ENCODE peak calls at places on chromosome 12, in four cellular contexts. One of them, this sample, is unnamed.

GRCh38 chr12:114974333-114974732 is 290.4 kb upstream of the TBX3 start:
- ATAC-seq in activated CD4-positive, alpha-beta T cell treated with anti-CD3 and anti-CD28 coated beads for 36 hours: no peak
- ATAC-seq in activated CD8-positive, alpha-beta memory T cell treated with anti-CD3 and anti-CD28 coated beads, Interleukin-2, amount 10 ng/mL, durations not matched to agents 7 days and 5 days: no peak
- ATAC-seq in mucosa of descending colon: no peak
- ATAC-seq in this sample: no peak

GRCh38 chr12:12476836-12477531 is 85.7 kb downstream of the DUSP16 start:
- ATAC-seq in activated CD4-positive, alpha-beta T cell treated with anti-CD3 and anti-CD28 coated beads for 36 hours: no peak
- ATAC-seq in activated CD8-positive, alpha-beta memory T cell treated with anti-CD3 and anti-CD28 coated beads, Interleukin-2, amount 10 ng/mL, durations not matched to agents 7 days and 5 days: no peak
- ATAC-seq in mucosa of descending colon: no peak
- ATAC-seq in this sample: no peak

GRCh38 chr12:51959211-51959610 is 7.7 kb downstream of the ACVR1B start:
- ATAC-seq in activated CD4-positive, alpha-beta T cell treated with anti-CD3 and anti-CD28 coated beads for 36 hours: no peak
- ATAC-seq in activated CD8-positive, alpha-beta memory T cell treated with anti-CD3 and anti-CD28 coated beads, Interleukin-2, amount 10 ng/mL, durations not matched to agents 7 days and 5 days: no peak
- ATAC-seq in mucosa of descending colon: peak
- ATAC-seq in this sample: peak

GRCh38 chr12:122161682-122162081 is 12.3 kb downstream of the IL31 start:
- ATAC-seq in activated CD4-positive, alpha-beta T cell treated with anti-CD3 and anti-CD28 coated beads for 36 hours: peak
- ATAC-seq in activated CD8-positive, alpha-beta memory T cell treated with anti-CD3 and anti-CD28 coated beads, Interleukin-2, amount 10 ng/mL, durations not matched to agents 7 days and 5 days: peak
- ATAC-seq in mucosa of descending colon: no peak
- ATAC-seq in this sample: no peak

GRCh38 chr12:67468549-67469245 is 179.8 kb upstream of the DYRK2 start:
- ATAC-seq in activated CD4-positive, alpha-beta T cell treated with anti-CD3 and anti-CD28 coated beads for 36 hours: no peak
- ATAC-seq in activated CD8-positive, alpha-beta memory T cell treated with anti-CD3 and anti-CD28 coated beads, Interleukin-2, amount 10 ng/mL, durations not matched to agents 7 days and 5 days: no peak
- ATAC-seq in mucosa of descending colon: no peak
- ATAC-seq in this sample: no peak

GRCh38 chr12:67994046-67994445 is 4.8 kb downstream of the IFNG-AS1 start:
- ATAC-seq in activated CD4-positive, alpha-beta T cell treated with anti-CD3 and anti-CD28 coated beads for 36 hours: no peak
- ATAC-seq in activated CD8-positive, alpha-beta memory T cell treated with anti-CD3 and anti-CD28 coated beads, Interleukin-2, amount 10 ng/mL, durations not matched to agents 7 days and 5 days: no peak
- ATAC-seq in mucosa of descending colon: no peak
- ATAC-seq in this sample: no peak

GRCh38 chr12:67692135-67692534 is 43.6 kb downstream of the DYRK2 start:
- ATAC-seq in activated CD4-positive, alpha-beta T cell treated with anti-CD3 and anti-CD28 coated beads for 36 hours: no peak
- ATAC-seq in activated CD8-positive, alpha-beta memory T cell treated with anti-CD3 and anti-CD28 coated beads, Interleukin-2, amount 10 ng/mL, durations not matched to agents 7 days and 5 days: peak
- ATAC-seq in mucosa of descending colon: no peak
- ATAC-seq in this sample: no peak

GRCh38 chr12:43742106-43742505 is 16.5 kb downstream of the PUS7L start:
- ATAC-seq in activated CD4-positive, alpha-beta T cell treated with anti-CD3 and anti-CD28 coated beads for 36 hours: no peak
- ATAC-seq in activated CD8-positive, alpha-beta memory T cell treated with anti-CD3 and anti-CD28 coated beads, Interleukin-2, amount 10 ng/mL, durations not matched to agents 7 days and 5 days: no peak
- ATAC-seq in mucosa of descending colon: no peak
- ATAC-seq in this sample: no peak

GRCh38 chr12:52434760-52435530 is 774 bp upstream of the KRT75 start:
- ATAC-seq in activated CD4-positive, alpha-beta T cell treated with anti-CD3 and anti-CD28 coated beads for 36 hours: no peak
- ATAC-seq in activated CD8-positive, alpha-beta memory T cell treated with anti-CD3 and anti-CD28 coated beads, Interleukin-2, amount 10 ng/mL, durations not matched to agents 7 days and 5 days: no peak
- ATAC-seq in mucosa of descending colon: peak
- ATAC-seq in this sample: no peak

GRCh38 chr12:54385251-54385914 is 850 bp upstream of the ZNF385A start:
- ATAC-seq in activated CD4-positive, alpha-beta T cell treated with anti-CD3 and anti-CD28 coated beads for 36 hours: no peak
- ATAC-seq in activated CD8-positive, alpha-beta memory T cell treated with anti-CD3 and anti-CD28 coated beads, Interleukin-2, amount 10 ng/mL, durations not matched to agents 7 days and 5 days: no peak
- ATAC-seq in mucosa of descending colon: peak
- ATAC-seq in this sample: no peak

This sample was measured in gastroesophageal sphincter.